ENCODE peak calls at places on chromosomes 12 and 14, in five cellular contexts. One of them, this sample, is unnamed.

GRCh38 chr12:126156806-126157574 is 1091.8 kb downstream of the AACS start:
- DNase-seq in cardiac muscle cell: no peak
- DNase-seq in breast epithelium: no peak
- DNase-seq in heart left ventricle: no peak
- DNase-seq in foreskin fibroblast: no peak
- DNase-seq in this sample: no peak

GRCh38 chr14:73724696-73725095 is 10.5 kb upstream of the PNMA1 start:
- DNase-seq in cardiac muscle cell: no peak
- DNase-seq in breast epithelium: no peak
- DNase-seq in heart left ventricle: no peak
- DNase-seq in foreskin fibroblast: no peak
- DNase-seq in this sample: no peak

GRCh38 chr12:5503371-5503770 is 71.5 kb downstream of the NTF3 start:
- DNase-seq in cardiac muscle cell: no peak
- DNase-seq in breast epithelium: no peak
- DNase-seq in heart left ventricle: no peak
- DNase-seq in foreskin fibroblast: no peak
- DNase-seq in this sample: no peak

GRCh38 chr12:29528161-29528560 is 30.7 kb upstream of the OVCH1 start:
- DNase-seq in cardiac muscle cell: no peak
- DNase-seq in breast epithelium: no peak
- DNase-seq in heart left ventricle: peak
- DNase-seq in foreskin fibroblast: no peak
- DNase-seq in this sample: no peak

GRCh38 chr14:53849549-53849948 is 107.1 kb downstream of the BMP4 start:
- DNase-seq in cardiac muscle cell: no peak
- DNase-seq in breast epithelium: no peak
- DNase-seq in heart left ventricle: no peak
- DNase-seq in foreskin fibroblast: no peak
- DNase-seq in this sample: no peak

GRCh38 chr14:92352158-92352985 is 29.4 kb downstream of the SLC24A4 start:
- DNase-seq in cardiac muscle cell: peak
- DNase-seq in breast epithelium: no peak
- DNase-seq in heart left ventricle: no peak
- DNase-seq in foreskin fibroblast: no peak
- DNase-seq in this sample: no peak

GRCh38 chr14:102776761-102777710 is at the start of gene TRAF3:
- DNase-seq in cardiac muscle cell: peak
- DNase-seq in breast epithelium: no peak
- DNase-seq in heart left ventricle: peak
- DNase-seq in foreskin fibroblast: peak
- DNase-seq in this sample: peak

GRCh38 chr12:6207254-6207942 is 7.2 kb downstream of the CD9 start:
- DNase-seq in cardiac muscle cell: no peak
- DNase-seq in breast epithelium: no peak
- DNase-seq in heart left ventricle: no peak
- DNase-seq in foreskin fibroblast: no peak
- DNase-seq in this sample: no peak

GRCh38 chr12:92312463-92312970 is 166.9 kb upstream of the BTG1 start:
- DNase-seq in cardiac muscle cell: no peak
- DNase-seq in breast epithelium: no peak
- DNase-seq in heart left ventricle: no peak
- DNase-seq in foreskin fibroblast: no peak
- DNase-seq in this sample: no peak

GRCh38 chr12:29145372-29146170 is 3.5 kb upstream of the FAR2 start:
- DNase-seq in cardiac muscle cell: no peak
- DNase-seq in breast epithelium: no peak
- DNase-seq in heart left ventricle: no peak
- DNase-seq in foreskin fibroblast: no peak
- DNase-seq in this sample: no peak

GRCh38 chr12:108799528-108800243 is 57.7 kb downstream of the SSH1 start:
- DNase-seq in cardiac muscle cell: no peak
- DNase-seq in breast epithelium: no peak
- DNase-seq in heart left ventricle: no peak
- DNase-seq in foreskin fibroblast: no peak
- DNase-seq in this sample: no peak

GRCh38 chr14:94089479-94089878 is 8.4 kb downstream of the IFI27L1 start:
- DNase-seq in cardiac muscle cell: no peak
- DNase-seq in breast epithelium: no peak
- DNase-seq in heart left ventricle: no peak
- DNase-seq in foreskin fibroblast: no peak
- DNase-seq in this sample: no peak

GRCh38 chr14:74907744-74908143 is 15.3 kb downstream of the RPS6KL1 start:
- DNase-seq in cardiac muscle cell: no peak
- DNase-seq in breast epithelium: no peak
- DNase-seq in heart left ventricle: no peak
- DNase-seq in foreskin fibroblast: no peak
- DNase-seq in this sample: no peak

GRCh38 chr12:41092115-41092514 is 96.0 kb upstream of the PDZRN4 start:
- DNase-seq in cardiac muscle cell: no peak
- DNase-seq in breast epithelium: no peak
- DNase-seq in heart left ventricle: no peak
- DNase-seq in foreskin fibroblast: no peak
- DNase-seq in this sample: no peak

GRCh38 chr14:97379091-97379531 is 581.9 kb downstream of the VRK1 start:
- DNase-seq in cardiac muscle cell: no peak
- DNase-seq in breast epithelium: no peak
- DNase-seq in heart left ventricle: no peak
- DNase-seq in foreskin fibroblast: no peak
- DNase-seq in this sample: no peak

GRCh38 chr12:69701821-69702220 is 2.7 kb upstream of the BEST3 start:
- DNase-seq in cardiac muscle cell: no peak
- DNase-seq in breast epithelium: no peak
- DNase-seq in heart left ventricle: no peak
- DNase-seq in foreskin fibroblast: no peak
- DNase-seq in this sample: no peak

GRCh38 chr14:52596320-52596719 is 43.7 kb downstream of the GPR137C start:
- DNase-seq in cardiac muscle cell: no peak
- DNase-seq in breast epithelium: no peak
- DNase-seq in heart left ventricle: no peak
- DNase-seq in foreskin fibroblast: no peak
- DNase-seq in this sample: no peak

GRCh38 chr12:14570231-14570630 is 2.5 kb upstream of the PLBD1 start:
- DNase-seq in cardiac muscle cell: no peak
- DNase-seq in breast epithelium: no peak
- DNase-seq in heart left ventricle: no peak
- DNase-seq in foreskin fibroblast: no peak
- DNase-seq in this sample: no peak
- TF ChIP-seq CTCF in cardiac muscle cell: no peak
- TF ChIP-seq CTCF in breast epithelium: no peak
- TF ChIP-seq CTCF in heart left ventricle: no peak
- TF ChIP-seq CTCF in foreskin fibroblast: no peak
- TF ChIP-seq CTCF in this sample: no peak

DNA sequence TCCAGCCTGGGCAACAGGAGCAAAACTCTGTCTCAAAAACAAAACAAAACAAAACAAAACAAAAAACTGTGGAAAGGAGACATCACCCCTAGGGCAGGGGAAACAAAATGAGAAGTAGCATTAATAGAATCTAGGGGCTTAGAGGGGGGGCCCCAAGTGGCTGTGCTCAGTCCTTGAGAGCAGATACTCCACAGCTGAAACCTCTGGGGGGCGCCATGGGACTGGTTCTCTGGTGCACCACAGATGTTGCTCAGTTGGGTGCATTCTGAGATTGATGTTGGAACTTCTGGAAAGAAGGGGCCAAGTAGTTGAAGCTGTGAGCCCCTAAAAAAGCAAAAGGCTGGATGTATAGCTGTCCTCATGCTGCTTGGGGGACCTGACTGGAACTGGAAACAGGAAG is 11.8 kb upstream of the SYNE2 start:
- DNase-seq in cardiac muscle cell: no peak
- DNase-seq in breast epithelium: no peak
- DNase-seq in heart left ventricle: peak
- DNase-seq in foreskin fibroblast: no peak
- DNase-seq in this sample: no peak
- TF ChIP-seq CTCF in cardiac muscle cell: peak
- TF ChIP-seq CTCF in breast epithelium: no peak
- TF ChIP-seq CTCF in heart left ventricle: peak
- TF ChIP-seq CTCF in foreskin fibroblast: no peak
- TF ChIP-seq CTCF in this sample: no peak

DNA sequence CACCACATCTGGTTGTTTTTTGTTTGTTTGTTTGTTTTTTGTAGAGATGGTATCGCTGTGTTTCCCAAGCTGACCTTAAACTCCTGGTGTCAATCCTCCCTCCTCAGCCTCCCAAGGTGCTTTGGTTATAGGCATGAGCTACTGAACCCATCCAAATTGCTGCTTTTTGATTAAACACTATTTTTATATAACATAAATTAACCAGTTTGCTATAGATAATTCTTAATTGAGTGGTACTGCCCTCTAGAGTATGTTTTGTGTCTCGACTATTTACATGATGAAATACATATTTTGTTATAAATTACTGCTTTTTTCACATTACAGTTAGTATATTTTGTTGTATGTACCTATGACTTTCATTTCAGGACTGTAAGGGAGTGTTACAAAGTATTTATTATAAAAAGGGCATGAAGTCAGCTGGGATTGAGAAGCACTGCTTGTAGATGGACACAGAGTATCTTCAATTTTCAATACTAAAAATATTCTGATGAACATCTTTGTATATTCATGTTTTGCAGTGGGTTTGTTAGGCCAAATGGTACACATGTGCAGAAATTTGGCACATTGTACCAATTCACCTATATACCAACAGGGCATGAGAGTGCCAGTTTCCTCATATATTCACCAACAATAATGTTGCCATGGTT is 14.9 kb upstream of the SCAF11 start:
- DNase-seq in cardiac muscle cell: no peak
- DNase-seq in breast epithelium: no peak
- DNase-seq in heart left ventricle: no peak
- DNase-seq in foreskin fibroblast: no peak
- DNase-seq in this sample: no peak
- TF ChIP-seq CTCF in cardiac muscle cell: peak
- TF ChIP-seq CTCF in breast epithelium: no peak
- TF ChIP-seq CTCF in heart left ventricle: peak
- TF ChIP-seq CTCF in foreskin fibroblast: peak
- TF ChIP-seq CTCF in this sample: no peak

GRCh38 chr14:69149461-69150244 is 3.3 kb downstream of the DCAF5 start:
- DNase-seq in cardiac muscle cell: no peak
- DNase-seq in breast epithelium: no peak
- DNase-seq in heart left ventricle: no peak
- DNase-seq in foreskin fibroblast: no peak
- DNase-seq in this sample: no peak

GRCh38 chr14:69152181-69152943 is 557 bp downstream of the DCAF5 start:
- DNase-seq in cardiac muscle cell: peak
- DNase-seq in breast epithelium: no peak
- DNase-seq in heart left ventricle: no peak
- DNase-seq in foreskin fibroblast: peak
- DNase-seq in this sample: peak

GRCh38 chr14:69153848-69154208 is 909 bp upstream of the DCAF5 start:
- DNase-seq in cardiac muscle cell: peak
- DNase-seq in breast epithelium: no peak
- DNase-seq in heart left ventricle: peak
- DNase-seq in foreskin fibroblast: peak
- DNase-seq in this sample: no peak

GRCh38 chr14:69152944-69153847 is at the start of gene DCAF5:
- DNase-seq in cardiac muscle cell: peak
- DNase-seq in breast epithelium: peak
- DNase-seq in heart left ventricle: peak
- DNase-seq in foreskin fibroblast: peak
- DNase-seq in this sample: peak

GRCh38 chr14:69151458-69152180 is 1.3 kb downstream of the DCAF5 start:
- DNase-seq in cardiac muscle cell: peak
- DNase-seq in breast epithelium: peak
- DNase-seq in heart left ventricle: peak
- DNase-seq in foreskin fibroblast: peak
- DNase-seq in this sample: peak
- TF ChIP-seq CTCF in cardiac muscle cell: peak
- TF ChIP-seq CTCF in breast epithelium: no peak
- TF ChIP-seq CTCF in heart left ventricle: peak
- TF ChIP-seq CTCF in foreskin fibroblast: peak
- TF ChIP-seq CTCF in this sample: peak

GRCh38 chr12:3336606-3337311 is 154.2 kb upstream of the PRMT8 start:
- DNase-seq in cardiac muscle cell: no peak
- DNase-seq in breast epithelium: peak
- DNase-seq in heart left ventricle: peak
- DNase-seq in foreskin fibroblast: no peak
- DNase-seq in this sample: no peak

GRCh38 chr12:3339221-3339620 is 151.8 kb upstream of the PRMT8 start:
- DNase-seq in cardiac muscle cell: no peak
- DNase-seq in breast epithelium: no peak
- DNase-seq in heart left ventricle: no peak
- DNase-seq in foreskin fibroblast: no peak
- DNase-seq in this sample: no peak

GRCh38 chr12:3337944-3338343 is 153.1 kb upstream of the PRMT8 start:
- DNase-seq in cardiac muscle cell: no peak
- DNase-seq in breast epithelium: no peak
- DNase-seq in heart left ventricle: no peak
- DNase-seq in foreskin fibroblast: no peak
- DNase-seq in this sample: no peak

GRCh38 chr12:3341594-3341993 is 149.4 kb upstream of the PRMT8 start:
- DNase-seq in cardiac muscle cell: peak
- DNase-seq in breast epithelium: no peak
- DNase-seq in heart left ventricle: peak
- DNase-seq in foreskin fibroblast: no peak
- DNase-seq in this sample: no peak

GRCh38 chr12:3342051-3342450 is 149.0 kb upstream of the PRMT8 start:
- DNase-seq in cardiac muscle cell: peak
- DNase-seq in breast epithelium: no peak
- DNase-seq in heart left ventricle: peak
- DNase-seq in foreskin fibroblast: peak
- DNase-seq in this sample: peak
- TF ChIP-seq CTCF in cardiac muscle cell: peak
- TF ChIP-seq CTCF in breast epithelium: no peak
- TF ChIP-seq CTCF in heart left ventricle: peak
- TF ChIP-seq CTCF in foreskin fibroblast: peak
- TF ChIP-seq CTCF in this sample: no peak

GRCh38 chr12:15829949-15830348 is 40.8 kb upstream of the EPS8 start:
- DNase-seq in cardiac muscle cell: no peak
- DNase-seq in breast epithelium: no peak
- DNase-seq in heart left ventricle: peak
- DNase-seq in foreskin fibroblast: peak
- DNase-seq in this sample: no peak

GRCh38 chr12:15829255-15829654 is 40.1 kb upstream of the EPS8 start:
- DNase-seq in cardiac muscle cell: no peak
- DNase-seq in breast epithelium: no peak
- DNase-seq in heart left ventricle: no peak
- DNase-seq in foreskin fibroblast: no peak
- DNase-seq in this sample: no peak

GRCh38 chr12:15834575-15834974 is 45.4 kb upstream of the EPS8 start:
- DNase-seq in cardiac muscle cell: no peak
- DNase-seq in breast epithelium: no peak
- DNase-seq in heart left ventricle: no peak
- DNase-seq in foreskin fibroblast: no peak
- DNase-seq in this sample: no peak

GRCh38 chr12:15830538-15830937 is 41.4 kb upstream of the EPS8 start:
- DNase-seq in cardiac muscle cell: no peak
- DNase-seq in breast epithelium: no peak
- DNase-seq in heart left ventricle: no peak
- DNase-seq in foreskin fibroblast: no peak
- DNase-seq in this sample: no peak

GRCh38 chr12:15831315-15831993 is 42.3 kb upstream of the EPS8 start:
- DNase-seq in cardiac muscle cell: no peak
- DNase-seq in breast epithelium: no peak
- DNase-seq in heart left ventricle: no peak
- DNase-seq in foreskin fibroblast: no peak
- DNase-seq in this sample: no peak
- TF ChIP-seq CTCF in cardiac muscle cell: no peak
- TF ChIP-seq CTCF in breast epithelium: no peak
- TF ChIP-seq CTCF in heart left ventricle: no peak
- TF ChIP-seq CTCF in foreskin fibroblast: no peak
- TF ChIP-seq CTCF in this sample: no peak